ENCODE peak calls at places on chromosomes 2 and 18, in nine cellular contexts. U is uterus, R is ovary, A is HCT116, B is breast epithelium, V is Peyer's patch, L is tibial nerve, S is heart left ventricle, P is spleen. E is an unnamed sample. For H3K4me1, the result is how much of the 10 kb centered on the place peaks cover.

GRCh38 chr2:235605306-235605998 is 111.6 kb downstream of the AGAP1 start:
- DNase-seq in A (no peak), P (no peak), L (peak), R (peak), U (peak), S (peak), V (no peak), B (peak), E (peak)

GRCh38 chr2:183359867-183360266 is 235.6 kb downstream of the NUP35 start:
- DNase-seq in B (no peak), V (no peak), R (no peak), A (peak), U (no peak), S (no peak), L (no peak), P (no peak), E (no peak)

GRCh38 chr2:17747684-17748452 is 5.7 kb downstream of the SMC6 start:
- DNase-seq in P (no peak), R (no peak), U (no peak), S (no peak), A (no peak), V (no peak), L (no peak), B (no peak), E (no peak)

GRCh38 chr2:71102981-71103681 is 26.9 kb downstream of the MCEE start:
- DNase-seq in L (no peak), B (no peak), S (no peak), P (no peak), A (no peak), U (no peak), R (no peak), V (no peak), E (no peak)

GRCh38 chr2:38794235-38794946 is 16.4 kb downstream of the GEMIN6 start:
- DNase-seq in P (no peak), V (no peak), R (no peak), B (no peak), A (no peak), S (no peak), L (no peak), U (no peak), E (no peak)

GRCh38 chr2:39313575-39313974 is 69.8 kb upstream of the CDKL4 start:
- DNase-seq in V (no peak), B (no peak), U (no peak), L (no peak), R (no peak), S (no peak), P (no peak), A (no peak), E (no peak)

GRCh38 chr2:196607073-196607472 is 32.4 kb upstream of the CCDC150 start:
- DNase-seq in U (no peak), S (no peak), A (no peak), B (no peak), R (no peak), P (no peak), V (no peak), L (no peak), E (no peak)

GRCh38 chr2:218427741-218428140 is 8.8 kb downstream of the VIL1 start:
- DNase-seq in P (peak), U (no peak), B (no peak), A (no peak), R (no peak), S (no peak), V (peak), L (no peak), E (no peak)

GRCh38 chr2:233811087-233811486 is 33.0 kb downstream of the MROH2A start:
- DNase-seq in U (no peak), V (peak), P (peak), R (no peak), A (no peak), L (no peak), S (no peak), B (no peak), E (peak)

GRCh38 chr2:181678033-181678586 is 2.2 kb downstream of the NEUROD1 start:
- DNase-seq in P (peak), A (no peak), U (peak), R (no peak), S (peak), L (peak), B (no peak), V (peak), E (peak)

DNA sequence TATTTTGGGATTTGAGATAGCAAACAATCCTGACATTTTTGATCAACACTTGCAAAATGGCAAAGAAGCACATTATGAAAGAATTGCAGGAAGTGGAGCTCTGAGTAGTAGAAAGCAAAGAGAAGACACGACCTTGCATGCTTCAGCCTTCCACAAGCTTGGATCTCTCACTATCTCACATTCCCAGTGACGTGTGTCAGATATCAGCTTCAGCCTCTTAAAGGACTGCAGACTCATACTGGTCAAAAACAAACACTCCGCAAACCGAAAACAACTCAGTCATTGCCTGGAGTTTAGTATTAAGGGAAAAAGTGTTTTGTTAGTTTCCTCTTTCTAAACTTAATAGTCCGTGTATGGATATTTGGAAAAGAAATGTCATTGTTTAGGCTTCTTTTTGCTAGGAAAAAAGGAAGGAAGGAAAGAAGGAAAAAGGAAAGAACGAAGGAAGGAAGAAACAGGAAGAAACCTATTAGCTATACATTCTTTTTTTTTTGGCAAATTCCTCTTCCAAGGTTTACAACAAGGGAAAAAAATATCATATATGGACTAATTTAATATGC is 32.6 kb upstream of the SLC40A1 start:
- DNase-seq in A (no peak), R (peak), B (no peak), L (peak), S (peak), U (no peak), P (no peak), V (no peak), E (no peak)
- TF ChIP-seq POLR2A in A (no peak), R (no peak), B (no peak), L (no peak), S (no peak), U (no peak), P (no peak), V (no peak), E (no peak)

GRCh38 chr2:230715201-230715600 is 2.6 kb downstream of the CAB39 start:
- DNase-seq in P (no peak), R (no peak), B (no peak), U (no peak), A (no peak), V (no peak), L (no peak), S (no peak), E (no peak)

GRCh38 chr2:230713331-230714121 is 884 bp downstream of the CAB39 start:
- DNase-seq in S (peak), P (peak), V (peak), L (no peak), U (peak), R (peak), B (no peak), A (no peak), E (peak)

GRCh38 chr2:230712443-230713330 is at the start of gene CAB39:
- DNase-seq in L (peak), S (peak), A (peak), V (peak), B (peak), R (peak), P (peak), U (peak), E (peak)

GRCh38 chr2:230716588-230716987 is 3.9 kb downstream of the CAB39 start:
- DNase-seq in U (no peak), A (no peak), P (no peak), S (no peak), R (no peak), B (no peak), V (no peak), L (no peak), E (no peak)

DNA sequence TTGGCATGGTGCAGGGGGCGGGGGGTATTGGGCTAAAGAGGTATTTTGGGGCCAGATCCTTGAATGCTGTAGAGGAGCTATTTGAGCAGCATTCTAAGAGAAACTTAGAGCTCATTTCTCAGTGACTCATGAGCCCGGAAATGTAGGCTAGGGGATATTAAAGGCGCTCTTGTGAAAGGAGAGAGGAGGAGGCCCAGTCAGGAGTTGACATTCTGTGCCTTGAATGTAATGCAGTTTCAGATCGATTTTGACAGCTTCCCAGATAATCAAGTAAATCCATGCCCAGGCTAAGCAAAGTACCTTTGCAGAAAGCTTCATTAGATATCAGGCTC is 1.4 kb downstream of the CAB39 start:
- DNase-seq in L (no peak), U (no peak), P (no peak), B (no peak), A (no peak), V (no peak), S (no peak), R (no peak), E (no peak)
- H3K4me1 ChIP-seq in L (under half), U (under half), P (half or more), B (under half), A (under half), V (under half), S (half or more), R (under half), E (half or more)

GRCh38 chr18:9971313-9971920 is 57.6 kb downstream of the VAPA start:
- DNase-seq in B (peak), R (peak), S (peak), L (peak), V (no peak), U (peak), P (no peak), A (peak), E (peak)

GRCh38 chr18:9974279-9974915 is 60.6 kb downstream of the VAPA start:
- DNase-seq in S (no peak), A (no peak), R (no peak), P (no peak), V (no peak), L (no peak), U (no peak), B (no peak), E (no peak)

GRCh38 chr18:9973461-9973860 is 59.6 kb downstream of the VAPA start:
- DNase-seq in U (no peak), S (no peak), B (no peak), L (no peak), P (no peak), R (no peak), A (no peak), V (no peak), E (no peak)

GRCh38 chr18:9975658-9976057 is 61.8 kb downstream of the VAPA start:
- DNase-seq in S (no peak), L (no peak), B (no peak), A (no peak), P (no peak), V (no peak), U (no peak), R (no peak), E (no peak)
- TF ChIP-seq POLR2A in S (no peak), L (no peak), B (no peak), A (no peak), P (no peak), V (no peak), U (no peak), R (no peak), E (no peak)

DNA sequence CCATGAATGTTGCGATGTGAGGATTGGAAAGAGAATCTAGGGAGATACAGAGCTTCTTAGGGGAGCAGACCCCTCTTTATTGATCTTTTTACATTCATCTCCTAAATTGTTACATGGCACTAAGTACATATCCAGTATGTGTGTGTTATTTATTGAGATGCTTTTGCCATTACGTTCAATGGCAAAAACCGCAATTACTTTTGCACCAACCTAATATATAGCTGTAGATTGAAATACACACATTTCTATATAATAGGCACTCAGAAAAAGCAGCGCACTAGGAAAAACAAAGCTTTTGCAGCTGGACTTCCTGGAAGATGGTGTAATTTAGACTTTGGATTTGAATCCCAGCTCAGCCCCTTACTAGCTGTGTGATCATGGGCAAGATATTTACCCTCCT is 849.4 kb downstream of the SLC4A3 start:
- DNase-seq in B (no peak), U (no peak), L (no peak), V (no peak), P (no peak), S (no peak), A (no peak), R (no peak), E (no peak)
- H3K4me1 ChIP-seq in B (under half), U (under half), L (under half), V (under half), P (under half), S (under half), A (under half), R (under half), E (under half)

DNA sequence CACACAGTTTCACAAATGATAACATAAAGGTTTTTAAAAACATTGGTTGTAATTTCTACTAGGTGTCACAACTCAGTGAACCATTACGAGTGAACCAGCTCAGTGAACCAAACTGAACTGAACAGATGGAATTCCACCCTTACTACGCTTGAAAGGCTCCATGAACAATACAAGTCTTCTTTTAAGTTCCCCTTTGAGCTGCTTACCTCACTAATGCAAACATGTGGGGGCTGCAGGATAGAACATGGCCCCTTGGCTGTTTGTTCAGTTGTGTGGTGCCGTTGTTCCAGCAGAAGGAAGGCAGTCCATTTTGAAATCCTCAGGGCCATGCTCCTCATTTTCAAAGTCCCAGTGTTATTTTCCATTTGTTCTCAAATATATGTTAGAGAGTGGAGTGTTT is 30.7 kb upstream of the KLHL14 start:
- DNase-seq in L (no peak), P (no peak), B (no peak), R (no peak), V (no peak), S (no peak), U (no peak), A (no peak), E (no peak)
- TF ChIP-seq POLR2A in L (no peak), P (no peak), B (no peak), R (no peak), V (no peak), S (no peak), U (no peak), A (no peak), E (no peak)

GRCh38 chr2:62363166-62363565 is 142.8 kb downstream of the TMEM17 start:
- DNase-seq in A (no peak), R (no peak), P (no peak), S (no peak), V (no peak), L (no peak), B (no peak), U (no peak), E (no peak)

GRCh38 chr2:62364786-62365185 is 141.2 kb downstream of the TMEM17 start:
- DNase-seq in V (no peak), P (no peak), S (no peak), R (no peak), B (no peak), U (no peak), L (no peak), A (no peak), E (no peak)

GRCh38 chr2:62362561-62362960 is 143.4 kb downstream of the TMEM17 start:
- DNase-seq in S (no peak), V (no peak), P (no peak), R (no peak), A (no peak), L (no peak), U (no peak), B (no peak), E (peak)

DNA sequence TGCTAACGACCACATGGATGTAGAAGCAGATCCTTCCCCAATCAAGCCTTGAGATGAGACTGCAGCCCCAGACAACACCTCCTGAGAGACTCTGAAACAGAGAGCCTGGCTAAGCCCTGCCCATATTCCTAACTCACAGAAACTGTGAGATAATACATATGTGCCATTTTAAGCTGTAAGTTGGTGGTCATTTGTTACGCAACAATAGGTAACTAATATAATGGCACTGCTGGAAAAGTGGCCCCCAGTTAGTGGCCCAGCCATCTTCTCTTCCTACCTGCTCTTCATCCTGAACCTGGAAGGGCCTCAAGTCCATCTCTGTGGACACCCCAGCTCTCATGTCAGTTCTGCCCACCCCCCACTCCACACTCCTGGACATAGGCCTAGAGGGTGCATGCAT is 144.0 kb downstream of the TMEM17 start:
- DNase-seq in V (no peak), S (no peak), R (no peak), U (no peak), L (no peak), A (no peak), B (no peak), P (no peak), E (no peak)
- H3K4me1 ChIP-seq in V (under half), S (under half), R (under half), U (under half), L (under half), A (under half), B (under half), P (under half), E (under half)

GRCh38 chr18:23236876-23237468 is 101.7 kb downstream of the CABLES1 start:
- DNase-seq in B (no peak), R (no peak), U (no peak), A (no peak), V (no peak), L (no peak), P (peak), S (no peak), E (no peak)

GRCh38 chr18:23237524-23238151 is 102.4 kb downstream of the CABLES1 start:
- DNase-seq in V (peak), P (peak), R (peak), A (no peak), L (no peak), B (peak), U (peak), S (peak), E (peak)

GRCh38 chr18:23234619-23235018 is 99.3 kb downstream of the CABLES1 start:
- DNase-seq in S (no peak), U (no peak), B (no peak), A (no peak), P (no peak), R (no peak), V (no peak), L (no peak), E (no peak)

GRCh38 chr18:23235336-23235735 is 100.1 kb downstream of the CABLES1 start:
- DNase-seq in S (no peak), B (no peak), V (no peak), L (no peak), U (no peak), A (no peak), R (no peak), P (peak), E (no peak)

DNA sequence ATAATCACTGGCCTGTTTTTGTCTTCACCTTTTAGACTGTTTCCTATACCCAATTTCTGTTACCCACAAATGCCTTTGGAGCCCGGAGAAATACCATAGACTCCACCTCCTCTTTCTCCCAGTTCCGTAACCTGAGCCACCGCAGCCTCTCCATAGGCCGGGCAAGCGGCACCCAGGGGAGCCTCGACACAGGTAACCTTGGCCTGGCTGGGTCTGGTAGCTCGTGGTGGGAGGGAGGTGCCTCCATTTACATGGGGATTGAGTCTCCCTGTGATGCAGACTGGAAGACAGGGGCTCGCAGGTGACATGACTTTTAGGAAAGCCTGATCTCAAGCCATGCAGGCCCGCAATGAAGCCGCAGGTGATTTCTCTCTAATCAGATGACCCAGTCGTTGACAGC is 100.6 kb downstream of the CABLES1 start:
- DNase-seq in L (no peak), A (no peak), V (no peak), U (no peak), S (no peak), R (no peak), P (peak), B (no peak), E (no peak)
- TF ChIP-seq POLR2A in L (no peak), A (no peak), V (no peak), U (no peak), S (no peak), R (no peak), P (no peak), B (no peak), E (no peak)

DNA sequence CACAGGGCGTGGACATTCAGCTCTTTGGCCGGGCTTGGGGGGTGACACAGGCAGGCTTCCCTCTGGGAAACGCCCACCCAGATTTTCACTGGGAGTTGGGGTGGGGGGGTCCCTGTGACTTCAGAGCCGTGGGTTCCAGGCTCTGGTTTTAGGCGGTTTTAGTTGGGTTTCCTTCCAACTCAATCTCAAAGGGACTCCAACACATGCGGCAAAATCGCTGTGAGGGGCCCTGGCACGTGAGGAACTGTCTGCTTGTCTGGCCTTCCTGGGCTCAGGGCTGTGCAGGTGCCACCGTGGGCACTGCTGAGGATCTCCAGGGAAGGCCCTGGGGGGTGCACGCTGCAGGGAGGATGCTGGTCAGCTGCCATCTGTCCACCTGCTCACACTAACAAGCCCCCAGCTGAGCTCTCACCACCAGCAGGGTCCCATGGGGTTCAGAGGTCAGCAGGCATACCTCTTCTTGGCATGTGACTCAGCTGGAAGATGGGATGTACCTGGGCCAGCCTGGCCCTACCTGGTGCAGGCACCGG is 11.7 kb downstream of the HS6ST1 start:
- DNase-seq in R (peak), P (peak), A (no peak), S (no peak), L (no peak), B (no peak), U (peak), V (peak), E (no peak)
- H3K4me1 ChIP-seq in R (half or more), P (half or more), A (under half), S (under half), L (half or more), B (half or more), U (under half), V (half or more), E (half or more)

E was measured in stomach.